ENCODE peak calls at places on chromosome 6, in ten cellular contexts. W is spleen, Q is esophagus muscularis mucosa, B is GM23338, L is cardiac muscle cell, G is ovary, E is A673, U is fibroblast of pulmonary artery, N is IMR-90, J is BJ. M is an unnamed sample.

GRCh38 chr6:90835584-90836212 is 248.8 kb upstream of the MAP3K7 start:
- DNase-seq in W (no peak), Q (no peak), B (no peak), L (no peak), G (no peak), E (no peak), U (no peak), N (no peak), J (no peak), M (no peak)

GRCh38 chr6:147040041-147040440 is 164.2 kb upstream of the STXBP5 start:
- DNase-seq in W (no peak), Q (no peak), B (no peak), L (peak; percentile 65), G (no peak), E (no peak), U (peak; percentile 30), N (peak; percentile 55), J (peak; percentile 40), M (peak; percentile 67)

GRCh38 chr6:968791-969190 is 275.9 kb upstream of the EXOC2 start:
- DNase-seq in W (no peak), Q (no peak), B (no peak), L (no peak), G (no peak), E (no peak), U (no peak), N (no peak), J (no peak), M (no peak)

GRCh38 chr6:110876170-110876773 is 1.7 kb downstream of the AMD1 start:
- DNase-seq in W (peak; percentile 94), Q (peak; percentile 96), B (peak; percentile 92), L (peak; percentile 94), G (peak; percentile 78), E (peak; percentile 87), U (peak; percentile 93), N (peak; percentile 90), J (peak; percentile 49), M (peak; percentile 47)

GRCh38 chr6:21442874-21443273 is 150.7 kb upstream of the SOX4 start:
- DNase-seq in W (no peak), Q (no peak), B (no peak), L (no peak), G (no peak), E (no peak), U (no peak), N (no peak), J (no peak), M (no peak)

GRCh38 chr6:124722479-124722878 is 239.8 kb upstream of the RNF217 start:
- DNase-seq in W (no peak), Q (no peak), B (peak; percentile 11), L (no peak), G (no peak), E (no peak), U (no peak), N (no peak), J (no peak), M (no peak)

GRCh38 chr6:114559419-114559818 is 216.6 kb upstream of the HS3ST5 start:
- DNase-seq in W (no peak), Q (no peak), B (no peak), L (no peak), G (no peak), E (no peak), U (no peak), N (no peak), J (no peak), M (no peak)

GRCh38 chr6:33144373-33144772 is 47.9 kb downstream of the COL11A2 start:
- DNase-seq in W (no peak), Q (no peak), B (no peak), L (no peak), G (no peak), E (peak; percentile 86), U (no peak), N (no peak), J (no peak), M (no peak)

GRCh38 chr6:61947311-61947970 is 338.6 kb downstream of the KHDRBS2 start:
- DNase-seq in W (no peak), Q (no peak), B (no peak), L (no peak), G (no peak), E (no peak), U (no peak), N (no peak), J (no peak), M (no peak)

GRCh38 chr6:36724514-36725385 is 27.1 kb downstream of the RAB44 start:
- DNase-seq in W (peak; percentile 79), Q (no peak), B (peak; percentile 94), L (peak; percentile 77), G (peak; percentile 51), E (peak; percentile 58), U (peak; percentile 78), N (peak; percentile 65), J (no peak), M (no peak)

DNA sequence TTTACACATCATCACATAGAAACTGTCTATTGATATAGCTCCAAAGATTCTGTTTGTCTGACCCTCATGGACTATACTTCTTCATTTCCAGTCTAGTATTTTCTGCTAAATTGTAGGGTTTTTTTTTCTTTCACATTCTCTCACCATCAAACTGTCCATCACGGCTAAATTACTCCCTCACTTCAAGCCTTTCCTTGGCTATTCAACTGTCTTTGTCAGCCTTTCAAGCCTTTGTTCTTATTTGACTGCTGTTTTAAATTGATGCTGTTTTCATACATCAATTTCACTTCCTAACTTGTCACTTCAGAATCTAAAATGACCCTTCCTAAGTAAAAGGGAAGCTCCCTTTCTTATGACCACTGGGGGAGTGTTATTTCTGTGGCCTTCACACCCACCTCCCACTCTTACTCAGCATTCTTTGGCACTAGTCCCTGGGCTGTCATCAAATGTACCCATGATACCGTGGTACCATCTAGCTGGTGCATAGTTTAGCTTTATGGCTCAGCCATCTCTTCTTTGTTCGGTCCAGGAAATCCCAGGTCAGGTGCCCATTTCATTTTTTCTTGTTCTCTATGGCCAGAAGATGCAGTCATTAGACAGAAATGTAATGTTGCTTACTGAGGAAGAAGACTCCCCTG is 8.6 kb downstream of the GJA1 start:
- DNase-seq in W (no peak), Q (no peak), B (no peak), L (peak; percentile 36), G (no peak), E (no peak), U (peak; percentile 56), N (no peak), J (no peak), M (no peak)
- TF ChIP-seq CTCF in W (no peak), Q (no peak), B (no peak), L (no peak), G (no peak), E (no peak), U (no peak), N (no peak), J (no peak), M (no peak)

DNA sequence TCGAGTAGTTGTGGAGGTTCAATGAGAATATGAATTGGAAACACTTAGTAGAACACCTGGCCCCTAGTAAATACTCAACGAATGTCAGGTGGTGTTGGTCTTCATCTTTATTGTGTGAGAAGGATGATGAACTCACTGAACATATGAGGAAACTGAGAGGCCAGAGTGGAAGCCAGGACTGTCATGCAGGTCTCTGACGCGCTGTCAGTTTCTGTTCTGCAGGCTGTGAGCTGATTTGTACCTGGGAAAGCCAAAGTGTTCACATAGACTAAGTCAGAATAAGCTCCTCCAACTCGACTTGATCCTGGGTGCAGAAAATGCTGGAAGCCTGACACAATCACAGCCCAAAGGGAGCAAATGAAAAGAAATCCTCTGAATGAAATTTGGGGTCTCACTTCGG is 222.2 kb downstream of the LY86 start:
- DNase-seq in W (no peak), Q (no peak), B (no peak), L (no peak), G (no peak), E (no peak), U (no peak), N (no peak), J (no peak), M (no peak)
- H3K4me3 ChIP-seq in W (peak overlapping the region; percentile 33), Q (peak overlapping the region; percentile 36), B (no peak overlapping the region), L (no peak overlapping the region), G (no peak overlapping the region), E (peak overlapping the region; percentile 35), U (peak overlapping the region; percentile 30), N (peak overlapping the region; percentile 32), J (no peak overlapping the region), M (peak overlapping the region; percentile 37)

DNA sequence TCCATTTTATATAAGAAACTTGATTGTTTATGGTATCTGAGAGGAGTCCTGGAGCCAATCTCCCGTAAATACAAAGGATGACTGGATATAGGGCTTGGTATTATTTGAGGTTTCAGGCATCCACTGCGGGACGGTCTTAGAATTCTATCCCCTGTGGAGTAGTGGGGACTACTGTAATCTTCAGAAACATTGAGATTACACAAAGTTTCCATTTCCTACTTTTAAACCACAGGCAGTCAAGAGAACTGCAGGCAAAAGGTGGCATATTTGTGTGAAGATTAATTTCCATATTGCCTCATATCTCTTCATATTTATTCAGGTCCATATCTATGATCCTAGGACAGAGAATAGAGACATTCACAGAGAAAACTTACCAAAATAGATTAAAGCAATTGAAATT is 586.2 kb downstream of the PHF3 start:
- DNase-seq in W (no peak), Q (no peak), B (no peak), L (peak; percentile 81), G (no peak), E (no peak), U (peak; percentile 45), N (peak; percentile 7), J (no peak), M (no peak)
- TF ChIP-seq CTCF in W (no peak), Q (no peak), B (no peak), L (no peak), G (no peak), E (no peak), U (peak; percentile 6), N (no peak), J (no peak), M (no peak)

GRCh38 chr6:168950500-168951223 is 303.0 kb downstream of the THBS2 start:
- DNase-seq in W (no peak), Q (no peak), B (no peak), L (no peak), G (peak; percentile 44), E (no peak), U (no peak), N (peak; percentile 14), J (no peak), M (no peak)
- H3K4me3 ChIP-seq in W (no peak overlapping the region), Q (no peak overlapping the region), B (no peak overlapping the region), L (no peak overlapping the region), G (no peak overlapping the region), E (no peak overlapping the region), U (no peak overlapping the region), N (no peak overlapping the region), J (no peak overlapping the region), M (no peak overlapping the region)

DNA sequence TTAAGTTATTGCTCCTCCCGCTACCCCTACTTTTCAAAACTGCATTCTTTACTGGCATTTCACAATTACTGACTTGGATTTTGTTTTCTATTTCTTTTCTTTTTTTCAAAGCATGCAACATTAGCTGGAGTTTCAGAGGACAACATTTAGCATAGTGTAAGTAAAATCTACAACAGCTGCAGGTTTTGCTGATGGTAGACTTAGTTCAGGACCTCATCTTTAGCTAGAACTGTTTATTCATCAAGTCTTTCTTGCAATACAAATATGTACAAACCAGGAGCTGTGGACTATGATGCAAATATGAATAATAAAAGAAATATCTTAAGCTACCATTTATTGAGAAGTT is 728 bp upstream of the CEP162 start:
- DNase-seq in W (no peak), Q (no peak), B (no peak), L (no peak), G (no peak), E (no peak), U (no peak), N (no peak), J (no peak), M (no peak)
- TF ChIP-seq CTCF in W (no peak), Q (no peak), B (no peak), L (no peak), G (no peak), E (no peak), U (no peak), N (no peak), J (no peak), M (no peak)

GRCh38 chr6:28757429-28758045 is 166.2 kb downstream of the TRIM27 start:
- DNase-seq in W (no peak), Q (no peak), B (peak; percentile 69), L (no peak), G (no peak), E (no peak), U (no peak), N (no peak), J (no peak), M (no peak)
- H3K4me3 ChIP-seq in W (no peak overlapping the region), Q (no peak overlapping the region), B (peak overlapping the region; percentile 67), L (no peak overlapping the region), G (no peak overlapping the region), E (no peak overlapping the region), U (peak overlapping the region; percentile 10), N (no peak overlapping the region), J (no peak overlapping the region), M (no peak overlapping the region)

M was measured in AG04449.